ENCODE peak calls at places on chromosomes 3 and 15, in nine cellular contexts. I is Panc1, X is endothelial cell of umbilical vein, P is breast epithelium, T is stomach, W is K562, V is SK-N-SH, G is sigmoid colon, Z is H1. Y is an unnamed sample.

GRCh38 chr15:64883997-64884511 is 27.6 kb upstream of the ANKDD1A start:
- DNase-seq in I (peak; percentile 84), X (peak; percentile 89), P (no peak), T (peak; percentile 47), W (no peak), V (peak; percentile 58), G (peak; percentile 82), Z (no peak), Y (peak; percentile 89)

GRCh38 chr15:71780349-71780976 is 29.9 kb upstream of the NR2E3 start:
- DNase-seq in I (no peak), X (peak; percentile 84), P (no peak), T (no peak), W (peak; percentile 51), V (peak; percentile 77), G (no peak), Z (peak; percentile 31), Y (peak; percentile 65)

GRCh38 chr3:183540501-183541234 is 14.8 kb downstream of the KLHL6 start:
- DNase-seq in I (no peak), X (no peak), P (no peak), T (no peak), W (no peak), V (no peak), G (no peak), Z (no peak), Y (no peak)

GRCh38 chr15:52284164-52284563 is 11.4 kb downstream of the MYO5C start:
- DNase-seq in I (no peak), X (no peak), P (no peak), T (no peak), W (no peak), V (no peak), G (no peak), Z (no peak), Y (no peak)

GRCh38 chr3:24523988-24524727 is 29.5 kb upstream of the THRB start:
- DNase-seq in I (no peak), X (peak; percentile 11), P (no peak), T (peak; percentile 53), W (no peak), V (no peak), G (no peak), Z (no peak), Y (no peak)

GRCh38 chr3:48157215-48157840 is 30.9 kb downstream of the CDC25A start:
- DNase-seq in I (no peak), X (no peak), P (no peak), T (no peak), W (peak; percentile 24), V (no peak), G (no peak), Z (no peak), Y (no peak)

GRCh38 chr3:133124511-133124910 is 86.3 kb downstream of the TMEM108 start:
- DNase-seq in I (no peak), X (no peak), P (no peak), T (peak; percentile 64), W (peak; percentile 30), V (peak; percentile 58), G (no peak), Z (no peak), Y (no peak)

GRCh38 chr3:40317061-40317676 is 7.7 kb downstream of the EIF1B start:
- DNase-seq in I (peak; percentile 39), X (peak; percentile 64), P (no peak), T (no peak), W (peak; percentile 68), V (peak; percentile 65), G (no peak), Z (no peak), Y (no peak)

GRCh38 chr3:111858641-111859040 is 424 bp upstream of the PHLDB2 start:
- DNase-seq in I (no peak), X (no peak), P (no peak), T (no peak), W (no peak), V (no peak), G (no peak), Z (no peak), Y (no peak)

GRCh38 chr3:155495387-155495786 is 201.9 kb upstream of the STRIT1 start:
- DNase-seq in I (no peak), X (no peak), P (no peak), T (no peak), W (no peak), V (no peak), G (no peak), Z (no peak), Y (no peak)

GRCh38 chr15:90623854-90624253 is 93.3 kb upstream of the BLM start:
- DNase-seq in I (no peak), X (no peak), P (no peak), T (no peak), W (no peak), V (no peak), G (no peak), Z (no peak), Y (no peak)
- H3K36me3 ChIP-seq in I (no peaks in the 10 kb centered on the region), X (peaks cover 3% of the 10 kb centered on the region), P (no peaks in the 10 kb centered on the region), T (peaks cover 51% of the 10 kb centered on the region), W (peaks cover 48% of the 10 kb centered on the region), V (peaks cover 61% of the 10 kb centered on the region), G (peaks cover 97% of the 10 kb centered on the region), Z (no peaks in the 10 kb centered on the region), Y (peaks cover 78% of the 10 kb centered on the region)

GRCh38 chr3:108060331-108060730 is 30.5 kb downstream of the CD47 start:
- DNase-seq in I (no peak), X (no peak), P (no peak), T (no peak), W (no peak), V (no peak), G (no peak), Z (no peak), Y (no peak)
- TF ChIP-seq POLR2AphosphoS5 in I (no peak), X (no peak), P (no peak), T (no peak), W (no peak), V (no peak), G (no peak), Z (no peak), Y (no peak)

GRCh38 chr3:52519445-52520140 is 14.1 kb downstream of the NT5DC2 start:
- DNase-seq in I (no peak), X (no peak), P (no peak), T (no peak), W (no peak), V (no peak), G (no peak), Z (no peak), Y (no peak)
- H3K4me3 ChIP-seq in I (no peak overlapping the region), X (no peak overlapping the region), P (no peak overlapping the region), T (no peak overlapping the region), W (no peak overlapping the region), V (no peak overlapping the region), G (no peak overlapping the region), Z (peak overlapping the region; percentile 60), Y (no peak overlapping the region)

DNA sequence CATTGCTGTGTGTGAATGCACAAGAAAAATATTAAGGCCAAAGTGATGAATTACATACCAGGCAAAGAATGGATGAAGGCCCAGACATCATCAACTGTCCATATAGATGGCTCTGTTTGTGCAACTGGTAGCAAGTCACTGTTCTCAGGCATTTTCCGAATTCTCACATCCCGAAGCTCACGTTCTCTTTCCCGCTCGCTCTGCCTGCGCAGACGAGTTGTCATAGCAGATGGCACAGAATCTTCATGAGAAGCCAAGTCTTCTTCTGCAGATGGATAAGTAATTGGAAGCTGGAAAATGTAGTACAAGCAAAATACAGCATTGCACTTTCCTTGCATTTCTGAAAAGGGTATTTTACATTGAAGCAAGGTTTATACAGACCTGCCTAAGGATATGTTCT is 64.6 kb downstream of the GPR160 start:
- DNase-seq in I (no peak), X (no peak), P (no peak), T (no peak), W (no peak), V (no peak), G (no peak), Z (no peak), Y (no peak)
- H3K36me3 ChIP-seq in I (peaks cover 60% of the 10 kb centered on the region), X (peaks cover 25% of the 10 kb centered on the region), P (no peaks in the 10 kb centered on the region), T (peaks cover 25% of the 10 kb centered on the region), W (peaks cover 62% of the 10 kb centered on the region), V (peaks cover 55% of the 10 kb centered on the region), G (peaks cover 90% of the 10 kb centered on the region), Z (peaks cover 20% of the 10 kb centered on the region), Y (peaks cover 70% of the 10 kb centered on the region)

DNA sequence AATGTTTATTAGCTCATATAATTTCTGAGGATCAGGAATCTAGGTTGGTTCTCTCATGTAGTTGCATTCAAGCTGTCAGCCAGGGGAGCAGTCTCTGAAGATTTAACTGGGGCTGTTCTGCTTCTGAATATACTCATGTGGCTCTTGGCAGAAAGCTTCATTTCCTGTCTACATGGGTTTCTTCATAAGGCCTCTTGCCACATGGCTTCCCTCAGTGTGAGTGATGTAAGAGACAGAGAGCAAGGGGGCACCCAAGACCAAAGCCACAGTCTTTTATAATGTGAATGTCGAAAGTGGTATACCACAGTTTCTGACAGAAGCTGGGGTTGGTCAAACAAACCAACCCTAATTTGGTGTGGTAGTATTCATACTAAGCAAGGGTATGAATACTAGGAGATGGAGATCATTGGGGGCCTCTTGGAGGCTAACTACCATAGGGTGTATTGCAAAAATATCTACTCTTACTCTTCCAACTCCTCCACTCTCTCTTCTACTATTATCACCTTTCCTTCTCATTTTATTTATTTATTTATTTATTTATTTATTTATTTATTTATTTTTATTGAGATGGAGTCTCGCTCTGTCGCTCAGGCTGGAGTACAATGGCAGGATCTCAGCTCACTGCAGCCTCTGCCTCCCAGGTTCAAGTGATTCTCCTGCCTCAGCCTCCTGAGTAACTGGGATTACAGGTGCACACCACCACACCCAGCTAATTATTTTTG is 123.8 kb downstream of the B3GALNT1 start:
- DNase-seq in I (no peak), X (no peak), P (no peak), T (no peak), W (no peak), V (no peak), G (no peak), Z (no peak), Y (no peak)
- TF ChIP-seq POLR2AphosphoS5 in I (no peak), X (no peak), P (no peak), T (no peak), W (no peak), V (no peak), G (no peak), Z (no peak), Y (no peak)

GRCh38 chr3:55687526-55687925 is 200.4 kb upstream of the WNT5A start:
- DNase-seq in I (no peak), X (no peak), P (no peak), T (no peak), W (no peak), V (no peak), G (no peak), Z (no peak), Y (no peak)

GRCh38 chr3:55686720-55687254 is 199.7 kb upstream of the WNT5A start:
- DNase-seq in I (no peak), X (no peak), P (no peak), T (no peak), W (no peak), V (no peak), G (no peak), Z (no peak), Y (no peak)

GRCh38 chr3:55690746-55691540 is 203.8 kb upstream of the WNT5A start:
- DNase-seq in I (no peak), X (no peak), P (no peak), T (no peak), W (no peak), V (no peak), G (no peak), Z (peak; percentile 39), Y (no peak)

GRCh38 chr3:55690161-55690560 is 203.1 kb upstream of the WNT5A start:
- DNase-seq in I (no peak), X (no peak), P (no peak), T (no peak), W (no peak), V (no peak), G (no peak), Z (no peak), Y (no peak)

DNA sequence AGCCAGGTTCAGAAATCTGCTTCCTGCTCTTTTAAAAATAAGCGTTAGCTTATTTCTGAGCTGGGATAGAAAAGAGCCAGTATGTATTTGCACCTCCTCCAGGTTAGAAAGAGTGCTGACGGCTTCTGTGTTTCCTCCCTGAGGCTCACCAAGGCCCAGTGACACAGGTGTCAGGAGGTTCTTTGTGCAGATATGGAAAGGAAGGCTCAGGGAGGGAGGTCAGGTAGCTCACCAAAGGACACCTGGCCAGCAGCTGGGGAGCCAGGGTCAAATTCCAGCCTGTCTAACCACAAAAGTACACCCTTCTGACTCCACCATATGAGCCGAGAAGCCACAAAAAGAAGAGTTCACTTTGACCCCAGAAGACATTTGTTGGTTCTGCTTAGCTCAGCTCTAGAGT is 201.0 kb upstream of the WNT5A start:
- DNase-seq in I (no peak), X (no peak), P (no peak), T (no peak), W (no peak), V (no peak), G (no peak), Z (no peak), Y (no peak)
- H3K4me3 ChIP-seq in I (no peak overlapping the region), X (no peak overlapping the region), P (no peak overlapping the region), T (no peak overlapping the region), W (no peak overlapping the region), V (no peak overlapping the region), G (no peak overlapping the region), Z (no peak overlapping the region), Y (no peak overlapping the region)